ENCODE peak calls at places on chromosomes 7 and 10, in nine cellular contexts. E is ascending aorta; F is endothelial cell; H is mesothelial cell of epicardium; S is cardiac muscle cell; Y is neural crest cell; G is CD4-positive, alpha-beta T cell; Q is fibroblast of pulmonary artery; W is left lung. D is an unnamed sample.

GRCh38 chr10:24446739-24447138 is 237.8 kb downstream of the KIAA1217 start:
- DNase-seq in E (no peak), F (no peak), H (no peak), S (peak), Y (no peak), G (no peak), Q (peak), W (no peak), D (no peak)

GRCh38 chr7:47830015-47830414 is 118.3 kb downstream of the PKD1L1 start:
- DNase-seq in E (no peak), F (no peak), H (no peak), S (no peak), Y (no peak), G (no peak), Q (no peak), W (no peak), D (no peak)

GRCh38 chr7:155941688-155942087 is 129.4 kb upstream of the SHH start:
- DNase-seq in E (no peak), F (no peak), H (no peak), S (no peak), Y (no peak), G (no peak), Q (no peak), W (no peak), D (no peak)

GRCh38 chr7:130994378-130995115 is 260.5 kb upstream of the KLF14 start:
- DNase-seq in E (no peak), F (no peak), H (no peak), S (peak), Y (no peak), G (no peak), Q (peak), W (no peak), D (no peak)

GRCh38 chr7:121084748-121085336 is 96.3 kb downstream of the CPED1 start:
- DNase-seq in E (no peak), F (no peak), H (no peak), S (peak), Y (no peak), G (no peak), Q (peak), W (no peak), D (peak)

GRCh38 chr7:47634273-47634672 is 52.4 kb upstream of the TNS3 start:
- DNase-seq in E (no peak), F (no peak), H (no peak), S (no peak), Y (no peak), G (no peak), Q (no peak), W (no peak), D (no peak)

GRCh38 chr7:129902788-129903422 is 49.9 kb downstream of the UBE2H start:
- DNase-seq in E (no peak), F (no peak), H (no peak), S (no peak), Y (no peak), G (no peak), Q (no peak), W (no peak), D (no peak)

GRCh38 chr10:129754211-129755050 is 209.6 kb downstream of the EBF3 start:
- DNase-seq in E (no peak), F (no peak), H (no peak), S (no peak), Y (no peak), G (no peak), Q (no peak), W (peak), D (no peak)

GRCh38 chr10:107264742-107265141 is 100.2 kb upstream of the SORCS1 start:
- DNase-seq in E (no peak), F (no peak), H (no peak), S (no peak), Y (no peak), G (no peak), Q (no peak), W (no peak), D (no peak)

GRCh38 chr10:130555411-130555750 is 419.2 kb downstream of the GLRX3 start:
- DNase-seq in E (no peak), F (no peak), H (no peak), S (no peak), Y (no peak), G (no peak), Q (no peak), W (no peak), D (no peak)

GRCh38 chr7:133931053-133931452 is 196.1 kb upstream of the LRGUK start:
- DNase-seq in E (no peak), F (no peak), H (no peak), S (no peak), Y (no peak), G (no peak), Q (no peak), W (no peak), D (no peak)

GRCh38 chr7:69285856-69286255 is 312.4 kb upstream of the AUTS2 start:
- DNase-seq in E (no peak), F (no peak), H (no peak), S (no peak), Y (no peak), G (no peak), Q (no peak), W (no peak), D (no peak)

GRCh38 chr7:42972703-42973500 is 40.7 kb downstream of the MRPL32 start:
- DNase-seq in E (no peak), F (no peak), H (no peak), S (peak), Y (no peak), G (no peak), Q (peak), W (peak), D (peak)

GRCh38 chr10:96673318-96674099 is 46.8 kb downstream of the PIK3AP1 start:
- DNase-seq in E (no peak), F (no peak), H (no peak), S (peak), Y (no peak), G (no peak), Q (peak), W (peak), D (no peak)

GRCh38 chr10:48671914-48672595 is 12.6 kb upstream of the WDFY4 start:
- DNase-seq in E (no peak), F (no peak), H (no peak), S (no peak), Y (no peak), G (no peak), Q (no peak), W (no peak), D (no peak)

GRCh38 chr10:7571992-7572391 is 94.8 kb downstream of the ITIH5 start:
- DNase-seq in E (no peak), F (no peak), H (no peak), S (peak), Y (no peak), G (no peak), Q (no peak), W (no peak), D (no peak)

GRCh38 chr10:77888356-77888703 is 38.2 kb downstream of the DLG5 start:
- DNase-seq in E (no peak), F (no peak), H (no peak), S (peak), Y (no peak), G (no peak), Q (peak), W (no peak), D (no peak)

GRCh38 chr10:77889277-77889903 is 37.2 kb downstream of the DLG5 start:
- DNase-seq in E (no peak), F (no peak), H (no peak), S (no peak), Y (no peak), G (no peak), Q (no peak), W (peak), D (no peak)

GRCh38 chr10:77892021-77892739 is 34.4 kb downstream of the DLG5 start:
- DNase-seq in E (no peak), F (no peak), H (no peak), S (no peak), Y (no peak), G (no peak), Q (no peak), W (no peak), D (no peak)

GRCh38 chr10:77887631-77888355 is 38.8 kb downstream of the DLG5 start:
- DNase-seq in E (no peak), F (no peak), H (no peak), S (peak), Y (no peak), G (no peak), Q (no peak), W (no peak), D (no peak)

DNA sequence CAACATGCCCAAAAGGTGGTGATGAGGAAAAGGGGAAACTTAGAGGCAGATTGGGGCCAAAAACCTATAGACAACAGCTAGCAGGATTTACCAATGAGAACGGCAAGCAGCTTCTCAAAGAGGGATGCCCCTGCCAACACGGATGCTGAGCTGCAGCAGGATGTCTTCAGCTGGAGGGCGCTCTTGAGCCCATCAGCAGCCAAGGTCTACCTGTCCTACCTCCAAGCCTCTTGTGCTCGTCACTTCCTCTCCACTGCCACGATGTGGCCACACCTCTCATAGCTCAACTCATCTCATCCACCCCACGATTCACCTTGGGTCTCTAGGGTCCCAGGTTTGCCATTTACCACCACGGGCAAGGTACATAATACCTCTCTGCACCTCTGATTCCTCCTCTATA is 36.5 kb downstream of the DLG5 start:
- DNase-seq in E (no peak), F (no peak), H (no peak), S (no peak), Y (no peak), G (no peak), Q (no peak), W (no peak), D (no peak)
- TF ChIP-seq CTCF in E (no peak), F (no peak), H (no peak), S (peak), Y (no peak), G (no peak), Q (no peak), W (no peak), D (no peak)

GRCh38 chr7:105596866-105597265 is 15.6 kb upstream of the EFCAB10 start:
- DNase-seq in E (no peak), F (no peak), H (no peak), S (no peak), Y (no peak), G (no peak), Q (no peak), W (no peak), D (no peak)

GRCh38 chr7:105591522-105591921 is 10.2 kb upstream of the EFCAB10 start:
- DNase-seq in E (no peak), F (no peak), H (no peak), S (no peak), Y (no peak), G (no peak), Q (no peak), W (no peak), D (no peak)

GRCh38 chr7:105590793-105591192 is 9.5 kb upstream of the EFCAB10 start:
- DNase-seq in E (no peak), F (no peak), H (no peak), S (no peak), Y (no peak), G (no peak), Q (no peak), W (no peak), D (no peak)

GRCh38 chr7:105589221-105590077 is 8.2 kb upstream of the EFCAB10 start:
- DNase-seq in E (no peak), F (peak), H (no peak), S (peak), Y (peak), G (peak), Q (peak), W (no peak), D (peak)

DNA sequence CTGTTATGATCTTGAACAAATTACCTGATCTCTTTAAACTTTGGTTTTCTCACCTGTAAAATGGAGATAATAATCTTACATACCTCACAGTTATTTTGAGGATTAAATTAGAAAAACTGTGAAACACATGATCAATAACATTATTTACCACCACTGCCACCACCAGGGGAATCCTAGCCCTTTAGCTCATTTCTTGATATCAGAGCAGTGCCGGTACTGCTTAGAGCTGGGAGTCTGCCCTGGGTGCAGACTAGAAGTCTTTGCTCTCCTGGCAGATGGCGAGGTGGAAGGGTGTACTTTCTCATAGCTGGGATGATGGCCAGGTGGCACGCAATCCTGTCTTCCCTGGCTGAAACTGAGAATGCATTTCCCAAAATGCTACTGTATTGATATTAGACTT is 12.7 kb upstream of the EFCAB10 start:
- DNase-seq in E (no peak), F (no peak), H (no peak), S (no peak), Y (no peak), G (no peak), Q (no peak), W (no peak), D (no peak)
- TF ChIP-seq CTCF in E (no peak), F (no peak), H (no peak), S (peak), Y (no peak), G (no peak), Q (no peak), W (no peak), D (no peak)

DNA sequence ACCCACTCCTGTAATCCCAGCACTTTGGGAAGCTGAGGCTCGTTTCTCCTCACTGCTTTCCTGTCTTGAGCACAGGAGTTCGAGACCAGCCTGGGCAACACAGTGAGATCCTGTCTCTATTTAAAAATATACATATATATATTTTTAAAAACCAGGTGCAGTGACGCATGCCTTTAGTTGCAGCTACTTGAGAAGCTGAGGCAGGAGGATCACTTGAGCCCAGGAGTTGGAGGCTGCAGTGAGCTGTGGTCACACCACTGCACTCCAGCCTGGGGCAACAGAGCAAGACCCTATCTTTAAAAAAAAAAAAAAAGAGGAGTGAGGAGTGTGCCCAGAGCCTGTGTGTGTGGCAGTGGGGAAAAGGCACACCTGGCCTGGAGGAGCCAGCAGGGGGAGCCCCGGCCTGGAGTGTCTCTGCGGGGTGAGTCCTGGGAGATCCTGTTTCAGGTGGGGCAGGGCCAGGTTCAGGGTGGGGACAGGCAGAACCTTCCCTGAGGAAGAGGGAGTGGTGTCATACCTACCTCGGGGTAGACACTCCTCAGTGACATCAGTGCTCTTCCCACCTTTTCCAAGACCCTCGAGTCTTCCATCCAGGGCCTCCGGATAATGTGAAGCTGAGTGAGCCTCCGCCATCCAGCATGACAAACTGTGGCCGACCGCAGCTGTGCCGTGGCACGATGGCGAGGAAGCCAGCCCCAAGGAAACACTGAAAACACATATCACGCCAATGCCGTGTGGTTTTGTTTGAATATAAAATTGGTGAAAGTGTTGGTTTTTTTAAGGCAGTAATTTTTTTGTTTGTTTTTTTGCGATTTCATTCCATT is 9.0 kb upstream of the ARPC1B start:
- DNase-seq in E (no peak), F (peak), H (no peak), S (no peak), Y (no peak), G (peak), Q (no peak), W (no peak), D (no peak)
- TF ChIP-seq CTCF in E (peak), F (peak), H (peak), S (peak), Y (peak), G (peak), Q (peak), W (peak), D (peak)

DNA sequence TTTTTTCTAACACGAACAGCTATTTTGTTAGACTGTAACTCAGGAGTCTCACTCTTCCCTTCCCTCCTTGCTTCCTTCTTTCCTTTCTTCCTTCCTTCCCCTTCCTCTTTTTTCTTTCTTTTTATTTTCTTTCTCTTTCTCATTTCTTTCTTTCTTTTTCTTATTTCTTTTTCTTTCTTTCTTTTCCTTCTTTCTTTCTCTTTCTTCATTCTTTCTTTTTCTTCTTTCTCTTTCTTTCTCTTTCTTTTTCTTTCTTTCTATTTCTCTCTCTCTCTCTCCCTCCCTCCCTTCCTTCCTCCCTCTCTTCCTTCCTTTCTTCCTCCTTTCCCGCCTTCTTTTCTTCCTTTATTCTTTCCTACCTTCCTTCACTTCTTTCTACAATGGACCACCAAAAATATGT is 1443.0 kb upstream of the LRRTM3 start:
- DNase-seq in E (no peak), F (no peak), H (no peak), S (no peak), Y (no peak), G (no peak), Q (no peak), W (no peak), D (no peak)
- TF ChIP-seq CTCF in E (no peak), F (no peak), H (no peak), S (no peak), Y (no peak), G (peak), Q (no peak), W (no peak), D (no peak)

GRCh38 chr7:143389316-143390097 is 8.4 kb downstream of the ZYX start:
- DNase-seq in E (no peak), F (no peak), H (no peak), S (peak), Y (no peak), G (no peak), Q (no peak), W (no peak), D (no peak)

GRCh38 chr7:143388051-143388450 is 6.9 kb downstream of the ZYX start:
- DNase-seq in E (no peak), F (no peak), H (no peak), S (no peak), Y (no peak), G (no peak), Q (no peak), W (no peak), D (no peak)

GRCh38 chr7:143388491-143389101 is 7.5 kb downstream of the ZYX start:
- DNase-seq in E (no peak), F (no peak), H (no peak), S (peak), Y (no peak), G (no peak), Q (no peak), W (peak), D (no peak)

GRCh38 chr7:143385891-143386781 is 5.0 kb downstream of the ZYX start:
- DNase-seq in E (no peak), F (no peak), H (no peak), S (peak), Y (no peak), G (no peak), Q (peak), W (peak), D (no peak)

DNA sequence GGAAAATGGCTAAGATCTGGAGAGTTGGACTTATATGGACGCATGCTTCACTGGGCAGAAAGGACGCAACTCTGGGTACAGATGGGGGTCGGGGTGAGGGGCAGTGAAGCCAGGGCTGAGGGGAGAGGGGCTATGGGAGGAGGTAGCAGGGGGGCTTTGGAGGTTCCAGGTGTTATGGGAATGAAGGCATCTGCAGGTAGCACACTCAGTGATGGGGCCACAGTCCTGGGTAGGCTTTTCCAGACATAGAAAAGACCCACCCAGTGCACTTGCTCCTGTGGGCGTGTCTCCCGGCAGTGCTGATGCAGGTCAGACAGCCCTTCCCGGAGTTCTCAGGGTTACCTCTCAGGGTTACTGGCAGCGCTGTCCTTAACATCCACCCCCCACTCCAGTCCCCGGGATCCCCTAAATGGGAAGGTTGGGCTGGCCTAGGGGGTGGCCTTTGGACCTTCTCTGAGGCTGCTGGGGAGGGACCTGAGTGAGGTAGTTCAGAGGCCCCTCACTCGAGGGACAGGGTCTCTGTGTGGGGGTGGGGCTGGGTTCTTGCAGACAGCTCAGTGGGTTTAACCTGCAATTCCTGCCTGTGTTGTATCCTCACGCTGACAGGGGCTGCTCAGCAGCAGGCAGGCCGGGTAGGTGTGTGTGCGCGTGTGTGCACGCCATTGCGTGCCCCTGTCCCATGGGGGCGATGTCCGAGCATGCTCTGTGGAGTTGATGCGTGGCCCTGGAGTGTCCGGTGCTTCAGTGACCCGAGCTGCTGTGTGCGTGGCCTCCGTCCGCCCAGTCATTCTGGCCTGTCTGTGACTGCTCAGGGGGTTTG is 6.2 kb downstream of the ZYX start:
- DNase-seq in E (no peak), F (no peak), H (no peak), S (peak), Y (no peak), G (no peak), Q (no peak), W (peak), D (no peak)
- TF ChIP-seq CTCF in E (no peak), F (no peak), H (no peak), S (peak), Y (no peak), G (no peak), Q (peak), W (no peak), D (no peak)